ENCODE peak calls at places on chromosomes 3 and 15, in seven cellular contexts. Y is neural progenitor cell, N is lower leg skin, A is astrocyte of the spinal cord, W is WTC11, P is tibial artery, Q is sigmoid colon. T is an unnamed sample.

GRCh38 chr15:56719774-56720555 is 13.3 kb downstream of the ZNF280D start:
- DNase-seq in N (no peak), P (no peak), Y (no peak), W (no peak), Q (no peak), A (peak), T (no peak)

GRCh38 chr3:10249833-10250232 is 1.6 kb downstream of the TATDN2 start:
- DNase-seq in W (no peak), N (no peak), Y (no peak), A (peak), Q (no peak), P (no peak), T (no peak)

GRCh38 chr15:35293353-35294130 is 208.4 kb upstream of the NANOGP8 start:
- DNase-seq in A (peak), Y (no peak), P (no peak), N (no peak), W (no peak), Q (no peak), T (no peak)

GRCh38 chr3:22366781-22367180 is 615.8 kb upstream of the ZNF385D start:
- DNase-seq in Q (no peak), Y (no peak), A (no peak), N (no peak), P (no peak), W (no peak), T (no peak)

GRCh38 chr15:77474310-77474986 is 53.8 kb downstream of the HMG20A start:
- DNase-seq in A (no peak), Q (no peak), Y (no peak), P (no peak), N (no peak), W (no peak), T (no peak)

GRCh38 chr3:186849392-186849975 is 7.0 kb downstream of the ADIPOQ start:
- DNase-seq in Q (no peak), N (no peak), W (no peak), P (no peak), Y (peak), A (peak), T (no peak)

GRCh38 chr15:51623386-51623938 is 891 bp upstream of the DMXL2 start:
- DNase-seq in A (no peak), Y (no peak), N (no peak), Q (no peak), P (no peak), W (no peak), T (no peak)

GRCh38 chr3:4985330-4986174 is 6.3 kb downstream of the BHLHE40 start:
- DNase-seq in Q (no peak), Y (peak), W (no peak), N (no peak), P (no peak), A (peak), T (no peak)

GRCh38 chr15:37995461-37996347 is 61.3 kb downstream of the TMCO5A start:
- DNase-seq in W (no peak), Y (peak), N (no peak), Q (no peak), A (peak), P (no peak), T (no peak)

GRCh38 chr15:95464091-95464888 is 866.2 kb upstream of the NR2F2 start:
- DNase-seq in A (peak), N (no peak), Q (no peak), Y (no peak), P (no peak), W (peak), T (no peak)

GRCh38 chr3:102673271-102674115 is 238.7 kb downstream of the ZPLD1 start:
- DNase-seq in Q (peak), P (peak), N (peak), W (peak), A (peak), Y (peak), T (peak)

GRCh38 chr3:185712337-185712736 is 112.5 kb downstream of the IGF2BP2 start:
- DNase-seq in Q (no peak), A (no peak), Y (no peak), N (no peak), P (no peak), W (no peak), T (no peak)

GRCh38 chr3:189745622-189746021 is 114.4 kb downstream of the TP63 start:
- DNase-seq in P (no peak), Q (no peak), A (no peak), Y (no peak), N (no peak), W (no peak), T (no peak)

GRCh38 chr3:129235310-129235917 is 14.0 kb upstream of the COPG1 start:
- DNase-seq in P (no peak), W (no peak), Q (no peak), Y (no peak), N (no peak), A (no peak), T (no peak)

GRCh38 chr3:107855710-107856109 is 235.1 kb downstream of the CD47 start:
- DNase-seq in Q (no peak), P (no peak), A (peak), Y (peak), N (no peak), W (no peak), T (no peak)
- TF ChIP-seq CTCF in Q (no peak), P (no peak), A (peak), Y (peak), N (no peak), W (no peak), T (no peak)

DNA sequence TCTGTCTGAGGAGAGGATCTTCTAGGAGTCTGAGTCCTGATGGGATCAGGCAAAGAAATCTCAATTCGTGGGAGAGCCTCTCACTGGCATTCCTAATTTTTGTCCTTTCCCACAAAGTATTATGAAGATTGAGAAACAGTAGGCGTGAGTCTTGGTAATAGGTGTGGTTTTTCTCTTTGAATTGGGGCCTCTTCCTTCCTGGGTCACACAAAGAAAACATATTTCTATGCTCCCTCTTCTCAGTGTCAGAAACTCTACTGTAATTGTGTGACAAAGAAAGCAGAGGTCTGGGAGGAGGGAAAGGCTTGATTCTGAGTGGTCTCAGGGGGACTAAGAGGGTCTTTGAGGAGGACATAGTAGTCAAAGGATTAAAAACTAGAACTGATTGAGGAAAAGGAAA is 6.0 kb downstream of the GABRR3 start:
- DNase-seq in A (no peak), Y (no peak), N (no peak), P (no peak), Q (no peak), W (no peak), T (no peak)
- TF ChIP-seq CTCF in A (no peak), Y (no peak), N (no peak), P (no peak), Q (no peak), W (no peak), T (no peak)

DNA sequence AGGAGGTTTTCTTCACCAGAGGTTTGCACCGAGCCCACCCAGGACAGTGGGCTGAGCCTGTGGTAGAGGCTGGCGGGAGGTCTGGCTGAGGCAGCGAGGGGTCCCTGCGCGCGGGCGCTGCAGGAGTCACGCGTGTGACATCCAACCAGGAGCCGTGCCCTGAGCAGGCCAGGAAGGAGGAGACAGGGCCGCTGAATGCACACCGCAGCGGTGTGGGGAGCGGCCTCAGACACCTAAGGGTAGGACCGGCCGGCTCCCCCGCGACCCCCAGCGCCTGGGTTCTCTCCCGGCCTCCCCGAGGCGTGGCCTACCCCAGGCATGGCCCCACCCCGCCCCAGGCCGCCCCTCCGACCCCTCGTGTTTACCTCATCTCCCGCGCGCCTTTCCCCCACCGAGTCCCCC is 412 bp downstream of the SLC41A3 start:
- DNase-seq in N (peak), P (no peak), A (peak), Y (peak), W (peak), Q (no peak), T (peak)
- TF ChIP-seq CTCF in N (no peak), P (no peak), A (no peak), Y (no peak), W (no peak), Q (no peak), T (no peak)

DNA sequence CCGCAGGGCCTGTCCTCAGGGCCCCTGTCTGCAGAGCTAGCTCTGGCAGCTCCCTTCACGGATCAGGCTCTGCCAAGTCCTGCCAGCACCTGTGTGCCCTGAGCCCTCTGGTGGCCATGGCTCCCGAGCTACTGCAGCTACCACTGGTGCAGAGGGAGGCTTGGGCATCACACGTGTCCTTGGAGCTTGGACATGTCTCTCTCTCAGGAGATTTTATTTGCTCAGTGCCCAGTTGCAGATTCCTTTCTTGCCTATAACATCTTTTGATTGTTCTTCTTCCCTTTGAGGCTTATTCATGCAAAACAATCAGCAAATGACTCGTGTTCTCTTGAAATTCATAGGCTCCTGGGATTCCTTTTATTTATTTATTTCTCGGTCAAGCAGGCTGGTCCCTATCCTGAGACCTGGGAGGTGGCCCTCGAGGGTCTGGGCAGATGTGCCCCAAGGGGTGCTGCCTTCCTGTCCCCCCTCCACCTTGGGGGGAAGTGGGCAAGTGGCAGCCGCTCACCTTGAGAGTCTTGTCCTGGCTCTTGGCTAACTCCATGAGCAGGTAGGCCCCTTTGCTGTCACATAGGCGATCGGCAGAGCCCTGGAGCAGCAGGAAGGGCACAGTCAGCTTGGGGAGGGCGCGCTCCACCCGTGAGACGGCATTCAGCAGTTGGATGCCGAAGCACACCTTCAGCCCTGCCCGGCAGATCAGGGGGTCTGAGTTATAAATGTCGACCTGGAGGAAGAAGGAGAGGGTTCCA is 21.9 kb downstream of the ABTB1 start:
- DNase-seq in Y (peak), P (no peak), N (no peak), A (peak), Q (no peak), W (peak), T (peak)
- TF ChIP-seq CTCF in Y (peak), P (peak), N (no peak), A (peak), Q (peak), W (no peak), T (no peak)

DNA sequence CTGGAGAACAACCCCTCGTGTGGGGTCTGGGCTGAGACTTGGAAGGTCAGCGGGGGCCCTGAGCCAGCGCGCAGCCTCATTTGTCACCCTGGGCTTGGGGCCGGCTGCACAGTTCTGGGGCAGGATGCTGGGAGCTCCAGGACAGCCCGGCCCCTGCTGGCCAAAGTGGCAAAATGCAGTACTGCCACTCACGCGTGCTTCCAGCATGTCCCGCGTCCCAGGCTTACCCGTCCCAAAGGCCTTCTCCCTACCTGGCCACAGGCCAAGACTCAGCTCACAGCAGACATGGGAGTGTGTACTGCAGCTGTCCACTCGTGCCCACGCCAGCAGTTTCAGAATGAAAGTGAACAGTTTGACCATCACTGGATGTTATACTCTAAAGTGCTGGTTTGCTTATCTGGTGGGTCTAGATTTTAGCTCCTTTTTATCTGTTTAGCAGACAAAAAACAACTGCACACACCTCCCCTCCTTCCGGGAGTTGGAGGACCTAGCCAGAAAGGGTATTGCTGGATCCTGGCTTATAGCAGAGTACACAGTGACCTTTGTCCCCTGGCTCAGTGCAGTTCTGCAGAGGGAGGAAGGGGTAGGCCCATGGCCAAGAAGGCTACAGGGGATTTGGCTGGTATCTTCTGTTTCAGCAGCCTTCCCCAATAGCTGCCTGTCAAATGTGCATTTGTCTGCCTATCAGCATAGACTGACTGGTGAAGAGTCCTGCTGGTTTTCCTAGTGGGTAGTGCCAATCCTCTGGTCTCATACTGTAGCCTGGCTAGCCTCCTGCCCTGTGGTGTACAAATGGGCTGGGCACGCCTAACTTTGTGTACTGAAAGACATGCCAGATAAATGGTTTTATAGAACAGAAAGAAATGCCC is 23.2 kb upstream of the IP6K2 start:
- DNase-seq in N (peak), W (peak), Y (peak), A (peak), Q (peak), P (peak), T (peak)
- TF ChIP-seq CTCF in N (no peak), W (peak), Y (peak), A (peak), Q (peak), P (peak), T (peak)